ENCODE peak calls at places on chromosomes 2 and 18, in five cellular contexts. One of them, this sample, is unnamed.

GRCh38 chr2:67318014-67318413 is 79.1 kb upstream of the ETAA1 start:
- DNase-seq in activated naive CD8-positive, alpha-beta T cell treated with anti-CD3 and anti-CD28 coated beads, Interleukin-2, amount 50 U/mL, for 24 hours: no peak
- DNase-seq in NCI-H510A treated with DMSO at 0.1 percent for 48 hours: no peak
- DNase-seq in body of pancreas: no peak
- DNase-seq in stimulated activated CD8-positive, alpha-beta memory T cell treated with anti-CD3 and anti-CD28 coated beads, Interleukin-4, amount 100 ng/mL, for 24 hours: no peak
- DNase-seq in this sample: no peak

GRCh38 chr18:60197233-60197632 is 175.3 kb downstream of the MC4R start:
- DNase-seq in stimulated activated CD8-positive, alpha-beta memory T cell treated with anti-CD3 and anti-CD28 coated beads, Interleukin-4, amount 100 ng/mL, for 24 hours: no peak
- DNase-seq in activated naive CD8-positive, alpha-beta T cell treated with anti-CD3 and anti-CD28 coated beads, Interleukin-2, amount 50 U/mL, for 24 hours: no peak
- DNase-seq in body of pancreas: no peak
- DNase-seq in NCI-H510A treated with DMSO at 0.1 percent for 48 hours: no peak
- DNase-seq in this sample: no peak

GRCh38 chr2:225177098-225177497 is 134.8 kb upstream of the DOCK10 start:
- DNase-seq in activated naive CD8-positive, alpha-beta T cell treated with anti-CD3 and anti-CD28 coated beads, Interleukin-2, amount 50 U/mL, for 24 hours: no peak
- DNase-seq in NCI-H510A treated with DMSO at 0.1 percent for 48 hours: no peak
- DNase-seq in stimulated activated CD8-positive, alpha-beta memory T cell treated with anti-CD3 and anti-CD28 coated beads, Interleukin-4, amount 100 ng/mL, for 24 hours: no peak
- DNase-seq in body of pancreas: no peak
- DNase-seq in this sample: no peak

GRCh38 chr18:70333757-70334156 is 44.9 kb downstream of the SOCS6 start:
- DNase-seq in NCI-H510A treated with DMSO at 0.1 percent for 48 hours: no peak
- DNase-seq in body of pancreas: no peak
- DNase-seq in activated naive CD8-positive, alpha-beta T cell treated with anti-CD3 and anti-CD28 coated beads, Interleukin-2, amount 50 U/mL, for 24 hours: no peak
- DNase-seq in stimulated activated CD8-positive, alpha-beta memory T cell treated with anti-CD3 and anti-CD28 coated beads, Interleukin-4, amount 100 ng/mL, for 24 hours: no peak
- DNase-seq in this sample: no peak

GRCh38 chr2:120722603-120723421 is 12.9 kb upstream of the GLI2 start:
- DNase-seq in activated naive CD8-positive, alpha-beta T cell treated with anti-CD3 and anti-CD28 coated beads, Interleukin-2, amount 50 U/mL, for 24 hours: no peak
- DNase-seq in stimulated activated CD8-positive, alpha-beta memory T cell treated with anti-CD3 and anti-CD28 coated beads, Interleukin-4, amount 100 ng/mL, for 24 hours: no peak
- DNase-seq in body of pancreas: peak; percentile 20
- DNase-seq in NCI-H510A treated with DMSO at 0.1 percent for 48 hours: peak; percentile 29
- DNase-seq in this sample: no peak

GRCh38 chr2:218406949-218407703 is 7.5 kb downstream of the CTDSP1 start:
- DNase-seq in stimulated activated CD8-positive, alpha-beta memory T cell treated with anti-CD3 and anti-CD28 coated beads, Interleukin-4, amount 100 ng/mL, for 24 hours: no peak
- DNase-seq in activated naive CD8-positive, alpha-beta T cell treated with anti-CD3 and anti-CD28 coated beads, Interleukin-2, amount 50 U/mL, for 24 hours: peak; percentile 64
- DNase-seq in NCI-H510A treated with DMSO at 0.1 percent for 48 hours: peak; percentile 71
- DNase-seq in body of pancreas: peak; percentile 77
- DNase-seq in this sample: no peak

GRCh38 chr2:191620144-191620543 is 57.8 kb upstream of the NABP1 start:
- DNase-seq in NCI-H510A treated with DMSO at 0.1 percent for 48 hours: no peak
- DNase-seq in stimulated activated CD8-positive, alpha-beta memory T cell treated with anti-CD3 and anti-CD28 coated beads, Interleukin-4, amount 100 ng/mL, for 24 hours: no peak
- DNase-seq in activated naive CD8-positive, alpha-beta T cell treated with anti-CD3 and anti-CD28 coated beads, Interleukin-2, amount 50 U/mL, for 24 hours: no peak
- DNase-seq in body of pancreas: no peak
- DNase-seq in this sample: no peak

GRCh38 chr18:37322497-37323035 is 243.0 kb downstream of the CELF4 start:
- DNase-seq in stimulated activated CD8-positive, alpha-beta memory T cell treated with anti-CD3 and anti-CD28 coated beads, Interleukin-4, amount 100 ng/mL, for 24 hours: no peak
- DNase-seq in activated naive CD8-positive, alpha-beta T cell treated with anti-CD3 and anti-CD28 coated beads, Interleukin-2, amount 50 U/mL, for 24 hours: peak; percentile 23
- DNase-seq in body of pancreas: peak; percentile 30
- DNase-seq in NCI-H510A treated with DMSO at 0.1 percent for 48 hours: peak; percentile 64
- DNase-seq in this sample: peak; percentile 41

GRCh38 chr2:147394179-147394790 is 450.5 kb upstream of the ACVR2A start:
- DNase-seq in NCI-H510A treated with DMSO at 0.1 percent for 48 hours: no peak
- DNase-seq in activated naive CD8-positive, alpha-beta T cell treated with anti-CD3 and anti-CD28 coated beads, Interleukin-2, amount 50 U/mL, for 24 hours: no peak
- DNase-seq in stimulated activated CD8-positive, alpha-beta memory T cell treated with anti-CD3 and anti-CD28 coated beads, Interleukin-4, amount 100 ng/mL, for 24 hours: no peak
- DNase-seq in body of pancreas: no peak
- DNase-seq in this sample: no peak

GRCh38 chr2:172995323-172996244 is 80.1 kb upstream of the MAP3K20 start:
- DNase-seq in activated naive CD8-positive, alpha-beta T cell treated with anti-CD3 and anti-CD28 coated beads, Interleukin-2, amount 50 U/mL, for 24 hours: no peak
- DNase-seq in NCI-H510A treated with DMSO at 0.1 percent for 48 hours: no peak
- DNase-seq in body of pancreas: peak; percentile 49
- DNase-seq in stimulated activated CD8-positive, alpha-beta memory T cell treated with anti-CD3 and anti-CD28 coated beads, Interleukin-4, amount 100 ng/mL, for 24 hours: no peak
- DNase-seq in this sample: no peak

GRCh38 chr18:58908006-58908405 is 43.3 kb downstream of the ZNF532 start:
- DNase-seq in NCI-H510A treated with DMSO at 0.1 percent for 48 hours: no peak
- DNase-seq in body of pancreas: no peak
- DNase-seq in stimulated activated CD8-positive, alpha-beta memory T cell treated with anti-CD3 and anti-CD28 coated beads, Interleukin-4, amount 100 ng/mL, for 24 hours: no peak
- DNase-seq in activated naive CD8-positive, alpha-beta T cell treated with anti-CD3 and anti-CD28 coated beads, Interleukin-2, amount 50 U/mL, for 24 hours: no peak
- DNase-seq in this sample: no peak

This sample was measured in germinal center.